ENCODE peak calls at places on chromosomes 4 and X, in eight cellular contexts. One of them, this sample, is unnamed.

GRCh38 chrX:103399744-103400143 is 23.4 kb downstream of the BEX3 start:
- DNase-seq in ELR: no peak
- DNase-seq in stimulated activated CD4-positive, alpha-beta T cell treated with anti-CD3 and anti-CD28 coated beads, Interleukin-1b, Interleukin-23, amount 100 ng/mL, for 24 hours: no peak
- DNase-seq in heart left ventricle: no peak
- DNase-seq in astrocyte: no peak
- DNase-seq in activated CD4-positive, alpha-beta memory T cell treated with anti-CD3 and anti-CD28 coated beads, Interleukin-2, amount 10 ng/mL, durations not matched to agents 7 days and 5 days: no peak
- DNase-seq in astrocyte of the spinal cord: no peak
- DNase-seq in OCI-M1: no peak
- DNase-seq in this sample: no peak

GRCh38 chrX:21725916-21726315 is 32.0 kb downstream of the SMPX start:
- DNase-seq in ELR: no peak
- DNase-seq in stimulated activated CD4-positive, alpha-beta T cell treated with anti-CD3 and anti-CD28 coated beads, Interleukin-1b, Interleukin-23, amount 100 ng/mL, for 24 hours: no peak
- DNase-seq in heart left ventricle: no peak
- DNase-seq in astrocyte: no peak
- DNase-seq in activated CD4-positive, alpha-beta memory T cell treated with anti-CD3 and anti-CD28 coated beads, Interleukin-2, amount 10 ng/mL, durations not matched to agents 7 days and 5 days: no peak
- DNase-seq in astrocyte of the spinal cord: no peak
- DNase-seq in OCI-M1: no peak
- DNase-seq in this sample: no peak

GRCh38 chrX:39946822-39947221 is 150.9 kb downstream of the BCOR start:
- DNase-seq in ELR: peak
- DNase-seq in stimulated activated CD4-positive, alpha-beta T cell treated with anti-CD3 and anti-CD28 coated beads, Interleukin-1b, Interleukin-23, amount 100 ng/mL, for 24 hours: no peak
- DNase-seq in heart left ventricle: no peak
- DNase-seq in astrocyte: peak
- DNase-seq in activated CD4-positive, alpha-beta memory T cell treated with anti-CD3 and anti-CD28 coated beads, Interleukin-2, amount 10 ng/mL, durations not matched to agents 7 days and 5 days: no peak
- DNase-seq in astrocyte of the spinal cord: peak
- DNase-seq in OCI-M1: no peak
- DNase-seq in this sample: no peak

GRCh38 chr4:106809083-106809482 is 227.0 kb downstream of the DKK2 start:
- DNase-seq in ELR: peak
- DNase-seq in stimulated activated CD4-positive, alpha-beta T cell treated with anti-CD3 and anti-CD28 coated beads, Interleukin-1b, Interleukin-23, amount 100 ng/mL, for 24 hours: no peak
- DNase-seq in heart left ventricle: no peak
- DNase-seq in astrocyte: peak
- DNase-seq in activated CD4-positive, alpha-beta memory T cell treated with anti-CD3 and anti-CD28 coated beads, Interleukin-2, amount 10 ng/mL, durations not matched to agents 7 days and 5 days: no peak
- DNase-seq in astrocyte of the spinal cord: peak
- DNase-seq in OCI-M1: peak
- DNase-seq in this sample: peak

GRCh38 chrX:19723427-19723826 is 164.0 kb downstream of the SH3KBP1 start:
- DNase-seq in ELR: peak
- DNase-seq in stimulated activated CD4-positive, alpha-beta T cell treated with anti-CD3 and anti-CD28 coated beads, Interleukin-1b, Interleukin-23, amount 100 ng/mL, for 24 hours: no peak
- DNase-seq in heart left ventricle: no peak
- DNase-seq in astrocyte: no peak
- DNase-seq in activated CD4-positive, alpha-beta memory T cell treated with anti-CD3 and anti-CD28 coated beads, Interleukin-2, amount 10 ng/mL, durations not matched to agents 7 days and 5 days: no peak
- DNase-seq in astrocyte of the spinal cord: no peak
- DNase-seq in OCI-M1: no peak
- DNase-seq in this sample: no peak

GRCh38 chr4:106063009-106063408 is 167.7 kb downstream of the NPNT start:
- DNase-seq in ELR: no peak
- DNase-seq in stimulated activated CD4-positive, alpha-beta T cell treated with anti-CD3 and anti-CD28 coated beads, Interleukin-1b, Interleukin-23, amount 100 ng/mL, for 24 hours: no peak
- DNase-seq in heart left ventricle: no peak
- DNase-seq in astrocyte: peak
- DNase-seq in activated CD4-positive, alpha-beta memory T cell treated with anti-CD3 and anti-CD28 coated beads, Interleukin-2, amount 10 ng/mL, durations not matched to agents 7 days and 5 days: no peak
- DNase-seq in astrocyte of the spinal cord: peak
- DNase-seq in OCI-M1: no peak
- DNase-seq in this sample: peak

GRCh38 chr4:158671915-158672806 is at the start of gene ETFDH:
- DNase-seq in ELR: peak
- DNase-seq in stimulated activated CD4-positive, alpha-beta T cell treated with anti-CD3 and anti-CD28 coated beads, Interleukin-1b, Interleukin-23, amount 100 ng/mL, for 24 hours: peak
- DNase-seq in heart left ventricle: peak
- DNase-seq in astrocyte: peak
- DNase-seq in activated CD4-positive, alpha-beta memory T cell treated with anti-CD3 and anti-CD28 coated beads, Interleukin-2, amount 10 ng/mL, durations not matched to agents 7 days and 5 days: peak
- DNase-seq in astrocyte of the spinal cord: peak
- DNase-seq in OCI-M1: peak
- DNase-seq in this sample: peak

GRCh38 chr4:3792813-3793212 is 26.6 kb downstream of the ADRA2C start:
- DNase-seq in ELR: peak
- DNase-seq in stimulated activated CD4-positive, alpha-beta T cell treated with anti-CD3 and anti-CD28 coated beads, Interleukin-1b, Interleukin-23, amount 100 ng/mL, for 24 hours: no peak
- DNase-seq in heart left ventricle: no peak
- DNase-seq in astrocyte: no peak
- DNase-seq in activated CD4-positive, alpha-beta memory T cell treated with anti-CD3 and anti-CD28 coated beads, Interleukin-2, amount 10 ng/mL, durations not matched to agents 7 days and 5 days: no peak
- DNase-seq in astrocyte of the spinal cord: no peak
- DNase-seq in OCI-M1: no peak
- DNase-seq in this sample: no peak

GRCh38 chrX:134554291-134554690 is 94.3 kb downstream of the HPRT1 start:
- DNase-seq in ELR: no peak
- DNase-seq in stimulated activated CD4-positive, alpha-beta T cell treated with anti-CD3 and anti-CD28 coated beads, Interleukin-1b, Interleukin-23, amount 100 ng/mL, for 24 hours: no peak
- DNase-seq in heart left ventricle: no peak
- DNase-seq in astrocyte: no peak
- DNase-seq in activated CD4-positive, alpha-beta memory T cell treated with anti-CD3 and anti-CD28 coated beads, Interleukin-2, amount 10 ng/mL, durations not matched to agents 7 days and 5 days: no peak
- DNase-seq in astrocyte of the spinal cord: no peak
- DNase-seq in OCI-M1: peak
- DNase-seq in this sample: no peak

GRCh38 chr4:174521800-174522182 is 497 bp downstream of the HPGD start:
- DNase-seq in ELR: no peak
- DNase-seq in stimulated activated CD4-positive, alpha-beta T cell treated with anti-CD3 and anti-CD28 coated beads, Interleukin-1b, Interleukin-23, amount 100 ng/mL, for 24 hours: no peak
- DNase-seq in heart left ventricle: no peak
- DNase-seq in astrocyte: no peak
- DNase-seq in activated CD4-positive, alpha-beta memory T cell treated with anti-CD3 and anti-CD28 coated beads, Interleukin-2, amount 10 ng/mL, durations not matched to agents 7 days and 5 days: peak
- DNase-seq in astrocyte of the spinal cord: no peak
- DNase-seq in OCI-M1: peak
- DNase-seq in this sample: peak

GRCh38 chr4:792729-793108 is 33.2 kb downstream of the CPLX1 start:
- DNase-seq in ELR: no peak
- DNase-seq in stimulated activated CD4-positive, alpha-beta T cell treated with anti-CD3 and anti-CD28 coated beads, Interleukin-1b, Interleukin-23, amount 100 ng/mL, for 24 hours: no peak
- DNase-seq in heart left ventricle: no peak
- DNase-seq in astrocyte: no peak
- DNase-seq in activated CD4-positive, alpha-beta memory T cell treated with anti-CD3 and anti-CD28 coated beads, Interleukin-2, amount 10 ng/mL, durations not matched to agents 7 days and 5 days: peak
- DNase-seq in astrocyte of the spinal cord: no peak
- DNase-seq in OCI-M1: no peak
- DNase-seq in this sample: peak